ENCODE peak calls at places on chromosomes 6 and 20, in four cellular contexts. R is spleen, G is IMR-90, X is lower lobe of right lung. I is an unnamed sample. For H3K27me3, the result is how much of the 10 kb centered on the place peaks cover.

GRCh38 chr6:110399219-110400071 is 15.9 kb downstream of the DDO start:
- DNase-seq in R (no peak), G (no peak), X (no peak), I (peak)

GRCh38 chr20:51643390-51643789 is 100.9 kb upstream of the NFATC2 start:
- DNase-seq in R (no peak), G (no peak), X (no peak), I (no peak)

GRCh38 chr6:46451343-46451742 is 39.9 kb downstream of the RCAN2 start:
- DNase-seq in R (no peak), G (peak), X (no peak), I (no peak)

GRCh38 chr6:2155206-2155605 is 90.2 kb downstream of the GMDS start:
- DNase-seq in R (no peak), G (no peak), X (no peak), I (no peak)

GRCh38 chr6:39387785-39388184 is 65.3 kb upstream of the KCNK16 start:
- DNase-seq in R (no peak), G (no peak), X (no peak), I (no peak)

GRCh38 chr20:3199976-3200755 is 4.3 kb downstream of the DDRGK1 start:
- DNase-seq in R (peak), G (no peak), X (no peak), I (no peak)

GRCh38 chr20:24314053-24314452 is 155.4 kb upstream of the SYNDIG1 start:
- DNase-seq in R (no peak), G (no peak), X (no peak), I (no peak)

GRCh38 chr6:126788961-126789365 is 329.5 kb upstream of the RSPO3 start:
- DNase-seq in R (no peak), G (no peak), X (no peak), I (no peak)

GRCh38 chr20:5971203-5971602 is 20.8 kb downstream of the MCM8 start:
- DNase-seq in R (no peak), G (no peak), X (no peak), I (no peak)

GRCh38 chr6:155589190-155589589 is 133.6 kb upstream of the NOX3 start:
- DNase-seq in R (no peak), G (no peak), X (no peak), I (no peak)

GRCh38 chr6:110255356-110255755 is 75.1 kb downstream of the CDC40 start:
- DNase-seq in R (no peak), G (peak), X (no peak), I (no peak)

DNA sequence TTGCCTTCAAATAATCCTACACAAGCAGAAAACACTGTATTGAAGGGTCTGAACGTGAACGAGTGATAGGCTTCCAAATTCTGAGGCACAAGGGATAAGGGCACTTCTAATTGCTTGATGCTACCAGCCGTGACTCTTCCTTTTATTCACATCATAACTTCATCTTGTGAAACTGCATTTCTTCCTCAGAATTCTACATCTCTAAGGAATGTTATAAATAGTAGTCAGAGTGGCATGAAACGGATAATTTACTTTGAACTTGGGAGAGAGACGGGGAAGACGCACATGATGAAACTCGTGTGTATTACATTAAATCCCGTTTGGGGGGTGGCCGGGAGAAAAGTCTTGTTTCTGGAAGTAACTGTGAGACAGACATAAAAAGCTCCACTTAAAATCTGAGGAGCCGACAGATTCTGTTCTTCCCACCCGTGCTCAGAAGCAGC is 754 bp downstream of the HDDC2 start:
- DNase-seq in R (no peak), G (peak), X (no peak), I (no peak)
- H3K27me3 ChIP-seq in R (under half), G (under half), X (under half), I (under half)

DNA sequence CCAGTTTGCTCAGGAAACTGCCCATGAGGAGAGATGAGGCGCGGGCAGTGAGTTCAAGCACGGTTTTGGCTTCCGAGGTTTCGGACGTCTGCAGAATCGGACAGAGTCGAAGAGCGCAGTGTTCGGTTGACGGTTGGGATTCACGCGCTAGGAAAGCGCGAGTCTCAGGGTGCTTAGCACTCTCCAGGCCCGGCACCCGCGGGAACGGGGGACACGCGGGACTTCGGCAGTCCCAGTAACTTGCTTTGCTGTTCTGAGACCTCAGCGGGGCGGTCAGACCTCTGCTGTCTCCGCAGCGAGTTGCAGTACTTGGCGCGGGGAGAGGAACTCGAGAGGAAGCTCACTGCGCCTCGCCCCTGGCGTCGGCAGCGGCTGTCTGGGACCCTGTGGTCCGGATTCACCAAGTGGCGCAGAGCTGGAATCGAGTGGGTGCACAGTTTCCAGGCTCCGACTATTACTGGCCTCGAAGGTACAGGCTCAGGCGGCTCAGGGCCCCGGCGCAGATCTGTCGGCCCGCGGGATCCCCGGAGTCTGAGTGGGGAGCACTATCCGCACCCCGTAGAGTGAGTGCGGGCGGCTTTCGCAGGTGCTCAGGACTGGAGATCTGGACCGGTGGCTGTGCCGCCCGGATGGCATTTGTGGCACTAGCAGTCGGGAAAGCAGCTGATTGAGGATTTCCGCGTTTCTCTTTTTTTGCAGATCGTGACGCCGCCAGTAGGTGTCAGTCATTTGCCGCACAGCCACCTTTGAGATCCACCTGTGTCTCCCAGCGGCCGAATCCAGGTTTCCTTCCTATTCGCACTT is at the start of gene POM121L2:
- DNase-seq in R (peak), G (peak), X (peak), I (peak)
- H3K27me3 ChIP-seq in R (half or more), G (under half), X (half or more), I (under half)

GRCh38 chr6:12504325-12504966 is 212.1 kb upstream of the PHACTR1 start:
- DNase-seq in R (no peak), G (peak), X (no peak), I (no peak)
- H3K27me3 ChIP-seq in R (under half), G (under half), X (under half), I (under half)

GRCh38 chr6:49890988-49891387 is 24.7 kb upstream of the CRISP1 start:
- DNase-seq in R (no peak), G (no peak), X (no peak), I (no peak)
- H3K27me3 ChIP-seq in R (under half), G (under half), X (under half), I (under half)

DNA sequence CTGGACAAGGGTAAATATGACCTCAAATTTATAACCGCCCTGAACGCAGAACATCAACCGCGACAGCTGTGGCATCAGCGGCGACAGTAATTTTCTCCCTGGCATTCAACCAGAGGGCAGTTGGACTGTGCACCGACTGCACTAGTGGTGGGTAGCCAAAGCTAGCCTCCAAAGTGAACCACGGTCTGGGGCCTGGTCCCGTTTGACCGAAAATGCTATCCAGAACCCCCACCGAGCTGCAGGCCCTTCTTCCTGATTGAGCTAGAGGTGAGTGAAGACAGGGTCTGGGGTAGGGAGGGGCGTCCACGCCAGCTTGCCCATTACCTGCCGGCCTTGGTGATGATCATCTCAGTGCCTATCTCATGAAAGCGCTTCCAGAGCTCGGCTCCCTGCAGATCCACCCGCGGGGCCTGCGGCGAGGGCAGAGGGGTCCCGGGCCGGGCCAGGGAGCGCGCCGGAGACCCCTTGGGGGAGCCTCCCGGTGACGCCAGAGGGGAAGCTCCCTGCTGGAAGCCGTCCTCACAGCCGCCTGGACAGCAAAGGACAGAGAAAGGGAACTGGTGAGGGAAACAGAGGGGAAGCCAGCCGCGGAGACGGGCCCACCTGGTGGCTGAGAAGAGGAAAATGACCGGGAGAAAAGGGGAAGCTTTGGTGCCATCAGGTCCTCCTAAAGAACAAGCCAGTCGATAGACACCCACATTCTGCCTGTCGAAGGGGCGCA is 2.0 kb downstream of the TBX18 start:
- DNase-seq in R (no peak), G (no peak), X (no peak), I (no peak)
- H3K27me3 ChIP-seq in R (half or more), G (under half), X (half or more), I (under half)

GRCh38 chr6:6994796-6995195 is 113.0 kb upstream of the RREB1 start:
- DNase-seq in R (peak), G (no peak), X (no peak), I (no peak)
- H3K27me3 ChIP-seq in R (under half), G (under half), X (under half), I (under half)

DNA sequence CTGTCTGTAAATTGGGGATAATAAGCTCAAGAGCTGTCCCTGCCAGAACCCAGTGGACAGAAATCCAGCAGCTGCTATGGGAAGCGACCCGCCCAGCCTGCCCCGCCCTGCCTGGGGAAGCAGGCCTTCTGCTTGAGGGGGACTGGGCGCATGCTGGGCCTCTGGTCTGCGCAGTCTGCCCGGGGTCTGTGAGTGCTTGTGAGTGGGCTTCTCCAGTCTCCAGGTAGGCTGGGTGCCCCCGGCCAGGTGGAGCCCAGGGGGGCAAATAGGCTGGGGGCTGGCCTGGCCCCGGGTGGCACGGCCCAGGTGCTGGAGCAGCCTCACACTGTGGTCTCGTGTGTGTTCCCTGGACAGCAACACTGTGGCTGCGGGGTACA is 657 bp upstream of the RBBP8NL start:
- DNase-seq in R (no peak), G (no peak), X (no peak), I (no peak)
- H3K27me3 ChIP-seq in R (half or more), G (under half), X (under half), I (under half)